ENCODE peak calls at places on chromosomes 12 and 14, in four cellular contexts. B, C, S and G are unnamed samples.

GRCh38 chr14:106845286-106846087 is 1319.1 kb downstream of the TMEM121 start:
- DNase-seq in C (no peak), B (no peak), S (no peak), G (no peak)

GRCh38 chr12:101051901-101052550 is 158.0 kb downstream of the SLC5A8 start:
- DNase-seq in S (peak; percentile 33), C (no peak), B (no peak), G (peak; percentile 80)

GRCh38 chr12:78414071-78414470 is 450.5 kb upstream of the SYT1 start:
- DNase-seq in S (no peak), B (no peak), C (no peak), G (no peak)

GRCh38 chr12:81992461-81992860 is 233.3 kb upstream of the PPFIA2 start:
- DNase-seq in C (no peak), S (no peak), B (peak; percentile 37), G (no peak)

GRCh38 chr12:6096527-6096926 is 27.9 kb downstream of the VWF start:
- DNase-seq in C (no peak), S (no peak), B (no peak), G (no peak)

GRCh38 chr12:105748806-105749600 is 389.8 kb downstream of the NUAK1 start:
- DNase-seq in B (peak; percentile 36), C (no peak), S (peak; percentile 60), G (no peak)

GRCh38 chr12:124548854-124549378 is 18.5 kb downstream of the NCOR2 start:
- DNase-seq in C (peak; percentile 16), S (peak; percentile 87), B (peak; percentile 74), G (no peak)

GRCh38 chr14:52960627-52961026 is 9.8 kb upstream of the FERMT2 start:
- DNase-seq in C (no peak), S (peak; percentile 41), B (no peak), G (no peak)

GRCh38 chr12:87931764-87932163 is 97.4 kb downstream of the C12orf50 start:
- DNase-seq in S (no peak), C (no peak), B (no peak), G (no peak)

GRCh38 chr14:104746071-104746545 is 6.8 kb upstream of the SIVA1 start:
- DNase-seq in B (peak; percentile 47), S (no peak), C (no peak), G (no peak)

GRCh38 chr12:12704593-12705230 is 8.7 kb upstream of the GPR19 start:
- DNase-seq in S (peak; percentile 95), C (no peak), B (peak; percentile 94), G (no peak)

GRCh38 chr14:105968291-105968690 is 441.9 kb downstream of the TMEM121 start:
- DNase-seq in B (no peak), C (no peak), S (no peak), G (no peak)

GRCh38 chr12:89126712-89127111 is 225.6 kb downstream of the DUSP6 start:
- DNase-seq in B (no peak), C (no peak), S (no peak), G (no peak)

GRCh38 chr12:103102225-103102744 is 144.8 kb downstream of the ASCL1 start:
- DNase-seq in B (no peak), C (no peak), S (no peak), G (no peak)

GRCh38 chr12:77232045-77232444 is 166.7 kb upstream of the E2F7 start:
- DNase-seq in B (no peak), C (no peak), S (no peak), G (no peak)

GRCh38 chr12:12992418-12993175 is 7.5 kb downstream of the HEBP1 start:
- DNase-seq in C (no peak), S (peak; percentile 93), B (peak; percentile 81), G (no peak)

GRCh38 chr14:68407838-68408237 is 385.0 kb downstream of the ZFP36L1 start:
- DNase-seq in S (no peak), B (no peak), C (no peak), G (no peak)

GRCh38 chr12:100545092-100545491 is 28.4 kb upstream of the GAS2L3 start:
- DNase-seq in S (no peak), C (no peak), B (no peak), G (no peak)

GRCh38 chr14:100528962-100529560 is 58.2 kb downstream of the BEGAIN start:
- DNase-seq in B (no peak), S (no peak), C (no peak), G (no peak)

GRCh38 chr12:5865397-5865796 is 79.7 kb downstream of the ANO2 start:
- DNase-seq in S (no peak), C (no peak), B (no peak), G (no peak)

GRCh38 chr12:27474344-27474743 is 27.8 kb downstream of the SMCO2 start:
- DNase-seq in B (no peak), C (no peak), S (peak; percentile 34), G (no peak)

GRCh38 chr12:101854747-101855146 is 22.6 kb upstream of the DRAM1 start:
- DNase-seq in S (no peak), C (no peak), B (no peak), G (no peak)

GRCh38 chr14:101604228-101604934 is 43.1 kb downstream of the DIO3 start:
- DNase-seq in C (no peak), S (no peak), B (no peak), G (no peak)

GRCh38 chr12:75986001-75986739 is 45.4 kb downstream of the PHLDA1 start:
- DNase-seq in B (peak; percentile 54), C (no peak), S (peak; percentile 65), G (no peak)

GRCh38 chr14:94648801-94649200 is 36.6 kb downstream of the SERPINA3 start:
- DNase-seq in C (no peak), S (no peak), B (no peak), G (no peak)

GRCh38 chr12:56836800-56837663 is 73.9 kb downstream of the HSD17B6 start:
- DNase-seq in S (peak; percentile 65), B (no peak), C (no peak), G (no peak)

GRCh38 chr14:92785601-92786426 is 8.3 kb upstream of the GOLGA5 start:
- DNase-seq in C (no peak), S (peak; percentile 67), B (no peak), G (no peak)

GRCh38 chr12:9615420-9616135 is 7.9 kb upstream of the KLRB1 start:
- DNase-seq in C (no peak), B (peak; percentile 5), S (no peak), G (no peak)

GRCh38 chr14:65824285-65824977 is 411.9 kb downstream of the FUT8 start:
- DNase-seq in B (peak; percentile 80), C (no peak), S (peak; percentile 79), G (peak; percentile 42)

GRCh38 chr12:57839996-57840395 is 6.5 kb downstream of the CTDSP2 start:
- DNase-seq in B (no peak), C (no peak), S (no peak), G (no peak)

GRCh38 chr12:19065871-19066270 is 63.7 kb upstream of the PLEKHA5 start:
- DNase-seq in C (no peak), B (no peak), S (no peak), G (no peak)

GRCh38 chr12:123389560-123390351 is 5.8 kb downstream of the KMT5A start:
- DNase-seq in B (peak; percentile 64), S (peak; percentile 54), C (no peak), G (no peak)